ENCODE peak calls at places on chromosomes 4 and X, in nine cellular contexts. R, H, T, D, L, P, S, Q and C are unnamed samples.

GRCh38 chr4:122710434-122711308 is 21.8 kb upstream of the BBS12 start:
- DNase-seq in R (no peak), H (no peak), T (no peak), D (no peak), L (no peak), P (no peak), S (peak), Q (no peak), C (no peak)

GRCh38 chr4:17095771-17096170 is 197.3 kb upstream of the LDB2 start:
- DNase-seq in R (no peak), H (no peak), T (no peak), D (no peak), L (no peak), P (no peak), S (no peak), Q (no peak), C (no peak)

GRCh38 chr4:141636077-141636770 is at the start of gene IL15:
- DNase-seq in R (peak), H (peak), T (peak), D (peak), L (peak), P (peak), S (peak), Q (peak), C (no peak)

GRCh38 chrX:19670854-19671620 is 155.7 kb upstream of the MAP3K15 start:
- DNase-seq in R (peak), H (peak), T (no peak), D (peak), L (no peak), P (no peak), S (peak), Q (peak), C (no peak)

GRCh38 chrX:55056820-55057690 is 17.8 kb upstream of the PAGE2B start:
- DNase-seq in R (peak), H (peak), T (no peak), D (no peak), L (peak), P (no peak), S (no peak), Q (no peak), C (peak)

GRCh38 chr4:81221303-81222081 is 6.5 kb upstream of the PRKG2 start:
- DNase-seq in R (no peak), H (no peak), T (no peak), D (no peak), L (no peak), P (no peak), S (no peak), Q (no peak), C (no peak)

GRCh38 chr4:188432328-188432727 is 293.1 kb downstream of the TRIML1 start:
- DNase-seq in R (no peak), H (no peak), T (no peak), D (no peak), L (no peak), P (no peak), S (no peak), Q (no peak), C (no peak)

GRCh38 chr4:55437356-55437796 is 41.6 kb downstream of the TMEM165 start:
- DNase-seq in R (peak), H (no peak), T (no peak), D (no peak), L (no peak), P (peak), S (no peak), Q (no peak), C (no peak)

GRCh38 chr4:186728631-186729271 is 5.1 kb upstream of the FAT1 start:
- DNase-seq in R (peak), H (peak), T (no peak), D (no peak), L (no peak), P (no peak), S (no peak), Q (no peak), C (no peak)

GRCh38 chr4:156949373-156949814 is 22.2 kb downstream of the PDGFC start:
- DNase-seq in R (peak), H (no peak), T (no peak), D (no peak), L (no peak), P (no peak), S (no peak), Q (no peak), C (no peak)

GRCh38 chr4:57374866-57375595 is 264.8 kb upstream of the IGFBP7 start:
- DNase-seq in R (peak), H (no peak), T (no peak), D (no peak), L (no peak), P (no peak), S (no peak), Q (no peak), C (no peak)

GRCh38 chr4:134905061-134905460 is 703.5 kb upstream of the PABPC4L start:
- DNase-seq in R (no peak), H (no peak), T (no peak), D (no peak), L (no peak), P (no peak), S (no peak), Q (no peak), C (no peak)

GRCh38 chr4:130335417-130336194 is 1239.7 kb downstream of the C4orf33 start:
- DNase-seq in R (no peak), H (no peak), T (no peak), D (no peak), L (no peak), P (no peak), S (no peak), Q (no peak), C (no peak)

GRCh38 chrX:16023790-16024734 is 99.3 kb upstream of the GRPR start:
- DNase-seq in R (peak), H (peak), T (no peak), D (no peak), L (no peak), P (no peak), S (no peak), Q (no peak), C (peak)

GRCh38 chr4:98688416-98689290 is 30.2 kb upstream of the TSPAN5 start:
- DNase-seq in R (peak), H (peak), T (no peak), D (no peak), L (peak), P (no peak), S (no peak), Q (no peak), C (peak)

GRCh38 chr4:186081202-186081807 is 12.3 kb downstream of the TLR3 start:
- DNase-seq in R (no peak), H (no peak), T (no peak), D (no peak), L (no peak), P (no peak), S (no peak), Q (no peak), C (no peak)

GRCh38 chr4:3321295-3321889 is 28.6 kb downstream of the RGS12 start:
- DNase-seq in R (no peak), H (peak), T (no peak), D (no peak), L (no peak), P (no peak), S (no peak), Q (no peak), C (no peak)

GRCh38 chrX:129323115-129323514 is 200.2 kb downstream of the SMARCA1 start:
- DNase-seq in R (no peak), H (no peak), T (no peak), D (no peak), L (no peak), P (no peak), S (no peak), Q (no peak), C (no peak)

GRCh38 chrX:139201924-139202323 is 328.6 kb upstream of the F9 start:
- DNase-seq in R (no peak), H (no peak), T (no peak), D (no peak), L (no peak), P (no peak), S (no peak), Q (no peak), C (no peak)

GRCh38 chrX:103362504-103362903 is 6.2 kb downstream of the TCEAL9 start:
- DNase-seq in R (peak), H (peak), T (no peak), D (no peak), L (no peak), P (no peak), S (no peak), Q (no peak), C (no peak)

GRCh38 chrX:145393702-145394235 is 146.5 kb downstream of the SPANXN1 start:
- DNase-seq in R (peak), H (no peak), T (no peak), D (no peak), L (peak), P (no peak), S (peak), Q (no peak), C (no peak)

GRCh38 chrX:68018248-68019203 is 414.8 kb downstream of the OPHN1 start:
- DNase-seq in R (peak), H (peak), T (no peak), D (peak), L (peak), P (no peak), S (peak), Q (no peak), C (peak)

GRCh38 chr4:82797048-82797590 is 1.5 kb downstream of the SCD5 start:
- DNase-seq in R (peak), H (no peak), T (no peak), D (no peak), L (peak), P (no peak), S (peak), Q (no peak), C (no peak)

GRCh38 chr4:111811661-111812060 is 333.6 kb upstream of the FAM241A start:
- DNase-seq in R (no peak), H (no peak), T (no peak), D (no peak), L (no peak), P (no peak), S (no peak), Q (no peak), C (no peak)

GRCh38 chr4:185272232-185272631 is 62.8 kb downstream of the SNX25 start:
- DNase-seq in R (no peak), H (no peak), T (no peak), D (no peak), L (no peak), P (no peak), S (no peak), Q (no peak), C (no peak)

GRCh38 chr4:148692242-148692641 is 250.0 kb upstream of the NR3C2 start:
- DNase-seq in R (no peak), H (no peak), T (no peak), D (no peak), L (no peak), P (no peak), S (no peak), Q (no peak), C (no peak)

GRCh38 chr4:97720869-97721432 is 422.3 kb downstream of the STPG2 start:
- DNase-seq in R (peak), H (no peak), T (no peak), D (no peak), L (peak), P (no peak), S (peak), Q (no peak), C (peak)

GRCh38 chr4:150332086-150332485 is 249.9 kb upstream of the MAB21L2 start:
- DNase-seq in R (no peak), H (no peak), T (no peak), D (no peak), L (no peak), P (no peak), S (no peak), Q (no peak), C (no peak)

GRCh38 chr4:24382381-24382780 is 202.0 kb downstream of the DHX15 start:
- DNase-seq in R (peak), H (no peak), T (no peak), D (no peak), L (no peak), P (no peak), S (no peak), Q (no peak), C (no peak)

GRCh38 chr4:52037730-52038108 is 380 bp downstream of the SGCB start:
- DNase-seq in R (peak), H (peak), T (no peak), D (no peak), L (peak), P (peak), S (peak), Q (no peak), C (peak)